ENCODE peak calls at places on chromosomes 12 and 14, in eight cellular contexts. S is NCI-H1092 treated with DMSO at 0.1 percent for 48 hours; P is substantia nigra; M is AML-193; U is stimulated activated CD4-positive, alpha-beta T cell treated with anti-CD3 and anti-CD28 coated beads, Interleukin-4, amount 100 ng/mL, for 48 hours; F is Right ventricle myocardium inferior; W is activated naive CD4-positive, alpha-beta T cell treated with Interleukin-2 at 50 U/mL for 16 hours; C is CD8-positive, alpha-beta memory T cell. O is an unnamed sample.

GRCh38 chr12:3838065-3838464 is 35.1 kb downstream of the PARP11 start:
- DNase-seq in M (peak), P (no peak), C (no peak), F (no peak), U (no peak), W (no peak), S (no peak), O (no peak)

GRCh38 chr14:94769413-94770250 is at the start of gene GSC:
- DNase-seq in C (no peak), U (peak), W (no peak), M (no peak), F (peak), S (peak), P (no peak), O (no peak)

GRCh38 chr14:50085570-50086315 is 30.6 kb downstream of the VCPKMT start:
- DNase-seq in S (no peak), M (no peak), F (no peak), C (peak), U (no peak), P (no peak), W (peak), O (no peak)

GRCh38 chr12:48933664-48934311 is 8.5 kb upstream of the FKBP11 start:
- DNase-seq in P (no peak), S (no peak), C (peak), F (no peak), W (peak), M (no peak), U (no peak), O (no peak)

GRCh38 chr14:61145258-61145902 is 135.8 kb downstream of the TMEM30B start:
- DNase-seq in U (no peak), W (no peak), P (no peak), F (no peak), S (peak), C (no peak), M (no peak), O (no peak)

GRCh38 chr12:116427200-116427932 is 131.8 kb upstream of the MAP1LC3B2 start:
- DNase-seq in M (no peak), W (no peak), P (no peak), U (no peak), F (no peak), C (no peak), S (no peak), O (no peak)

GRCh38 chr12:121578230-121579189 is 2.3 kb downstream of the KDM2B start:
- DNase-seq in F (no peak), C (peak), M (no peak), S (no peak), U (no peak), P (no peak), W (peak), O (peak)

GRCh38 chr14:58813745-58814144 is 176.0 kb downstream of the DACT1 start:
- DNase-seq in U (no peak), M (no peak), P (no peak), S (no peak), F (no peak), W (no peak), C (no peak), O (no peak)

GRCh38 chr12:107405436-107405835 is 280.2 kb upstream of the PWP1 start:
- DNase-seq in F (no peak), M (no peak), W (no peak), U (no peak), S (peak), P (peak), C (no peak), O (peak)

O was measured in dorsolateral prefrontal cortex.